ENCODE peak calls at places on chromosomes 2 and 18, in five cellular contexts. N is kidney, R is AG09309, J is endothelial cell, W is fibroblast of lung. K is an unnamed sample.

GRCh38 chr18:364221-364620 is 96.4 kb upstream of the THOC1 start:
- DNase-seq in W (peak), N (no peak), J (no peak), R (no peak), K (no peak)

GRCh38 chr2:100819365-100820345 is at the start of gene NPAS2:
- DNase-seq in J (peak), R (no peak), N (peak), W (peak), K (no peak)

GRCh38 chr2:106107509-106108131 is 86.5 kb downstream of the UXS1 start:
- DNase-seq in W (peak), N (no peak), J (no peak), R (peak), K (no peak)

GRCh38 chr18:76687271-76688006 is 134.9 kb upstream of the ZNF236 start:
- DNase-seq in W (peak), N (no peak), J (no peak), R (no peak), K (no peak)

GRCh38 chr2:120516323-120517314 is 170.7 kb downstream of the INHBB start:
- DNase-seq in N (peak), W (no peak), R (no peak), J (no peak), K (no peak)

GRCh38 chr2:79530443-79530842 is 17.6 kb downstream of the CTNNA2 start:
- DNase-seq in W (peak), R (no peak), N (no peak), J (peak), K (no peak)

GRCh38 chr2:28772351-28772750 is 20.7 kb downstream of the PPP1CB start:
- DNase-seq in R (no peak), N (no peak), J (no peak), W (no peak), K (no peak)

GRCh38 chr2:5250482-5250881 is 441.7 kb upstream of the SOX11 start:
- DNase-seq in R (no peak), N (no peak), W (peak), J (no peak), K (no peak)

GRCh38 chr18:65659912-65660311 is 90.9 kb upstream of the CDH7 start:
- DNase-seq in J (no peak), R (no peak), W (peak), N (no peak), K (no peak)

GRCh38 chr2:237724811-237725478 is 73.6 kb upstream of the RBM44 start:
- DNase-seq in N (no peak), R (no peak), J (no peak), W (no peak), K (no peak)

GRCh38 chr18:48752478-48752877 is 198.3 kb downstream of the SMAD7 start:
- DNase-seq in N (peak), J (no peak), R (no peak), W (no peak), K (no peak)

GRCh38 chr2:210199186-210199765 is 26.0 kb downstream of the ACADL start:
- DNase-seq in W (peak), J (no peak), N (no peak), R (no peak), K (no peak)

GRCh38 chr18:25230658-25231326 is 121.2 kb downstream of the ZNF521 start:
- DNase-seq in R (peak), N (peak), J (peak), W (peak), K (no peak)

GRCh38 chr2:37417321-37417720 is 72.9 kb downstream of the QPCT start:
- DNase-seq in R (peak), W (peak), J (no peak), N (no peak), K (no peak)

GRCh38 chr2:135164431-135164830 is 112.3 kb downstream of the RAB3GAP1 start:
- DNase-seq in N (no peak), J (no peak), R (peak), W (peak), K (no peak)

GRCh38 chr2:165141601-165142000 is 62.2 kb downstream of the SCN3A start:
- DNase-seq in W (no peak), J (no peak), N (no peak), R (no peak), K (no peak)

GRCh38 chr2:211798868-211799267 is 739.7 kb downstream of the ERBB4 start:
- DNase-seq in R (no peak), W (no peak), J (no peak), N (no peak), K (no peak)

GRCh38 chr2:195498176-195498575 is 158.8 kb upstream of the SLC39A10 start:
- DNase-seq in J (peak), W (peak), R (no peak), N (no peak), K (no peak)

GRCh38 chr2:197867630-197868029 is 63.2 kb downstream of the PLCL1 start:
- DNase-seq in N (no peak), W (no peak), J (no peak), R (no peak), K (no peak)

GRCh38 chr2:216678813-216679657 is 16.3 kb downstream of the IGFBP5 start:
- DNase-seq in R (no peak), N (no peak), W (no peak), J (no peak), K (no peak)

GRCh38 chr2:12465631-12466135 is 251.1 kb upstream of the TRIB2 start:
- DNase-seq in N (no peak), R (no peak), W (no peak), J (no peak), K (no peak)

GRCh38 chr2:186755066-186755465 is 61.2 kb downstream of the FAM171B start:
- DNase-seq in J (no peak), N (no peak), R (no peak), W (peak), K (no peak)

GRCh38 chr2:62201307-62201706 is 5.4 kb downstream of the B3GNT2 start:
- DNase-seq in W (peak), N (no peak), J (no peak), R (no peak), K (no peak)

GRCh38 chr18:56451188-56451587 is 187.2 kb downstream of the TXNL1 start:
- DNase-seq in J (no peak), N (no peak), W (peak), R (no peak), K (no peak)

GRCh38 chr2:229901819-229902218 is 20.0 kb downstream of the TRIP12 start:
- DNase-seq in R (peak), N (peak), J (no peak), W (peak), K (no peak)

GRCh38 chr2:77939370-77939769 is 417.2 kb upstream of the LRRTM4 start:
- DNase-seq in R (no peak), W (no peak), J (no peak), N (no peak), K (no peak)

GRCh38 chr2:54065411-54065810 is 50.0 kb upstream of the ACYP2 start:
- DNase-seq in N (no peak), W (peak), J (no peak), R (peak), K (no peak)

GRCh38 chr2:176454893-176455810 is 185.9 kb downstream of the MTX2 start:
- DNase-seq in N (peak), J (peak), R (no peak), W (peak), K (peak)

GRCh38 chr2:185700883-185701282 is 37.7 kb upstream of the FSIP2 start:
- DNase-seq in R (no peak), J (no peak), N (no peak), W (no peak), K (no peak)

GRCh38 chr2:235863414-235863813 is 304.8 kb downstream of the GBX2 start:
- DNase-seq in W (no peak), N (no peak), J (no peak), R (no peak), K (no peak)

GRCh38 chr2:152555048-152555447 is 162.2 kb downstream of the PRPF40A start:
- DNase-seq in N (no peak), R (no peak), W (no peak), J (no peak), K (no peak)
- TF ChIP-seq CTCF in N (no peak), R (peak), W (peak), J (no peak), K (peak)

GRCh38 chr2:10305715-10306114 is 3.0 kb downstream of the HPCAL1 start:
- DNase-seq in R (no peak), J (peak), W (no peak), N (no peak), K (no peak)
- TF ChIP-seq CTCF in R (no peak), J (no peak), W (peak), N (peak), K (no peak)

DNA sequence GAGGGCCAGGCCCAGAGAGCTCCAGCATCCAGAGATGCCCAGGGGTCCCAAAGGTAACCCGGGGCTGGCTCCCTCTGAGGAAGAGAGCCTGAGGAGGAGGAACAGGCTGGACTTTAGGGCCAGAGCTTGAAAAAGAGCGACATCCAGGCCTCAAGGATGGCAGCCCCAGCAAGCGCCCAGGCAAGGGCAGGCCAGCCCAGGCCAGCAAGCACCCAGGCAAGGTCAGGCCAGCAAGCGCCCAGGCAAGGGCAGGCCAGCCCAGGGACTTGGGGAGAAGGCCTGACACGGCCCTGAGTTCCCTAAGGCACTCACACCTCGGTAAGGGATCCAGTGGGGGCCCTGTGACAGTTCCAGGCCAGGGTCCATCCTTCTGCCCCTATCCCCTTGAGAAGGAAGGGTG is 30.4 kb downstream of the DBI start:
- DNase-seq in J (no peak), W (no peak), R (no peak), N (no peak), K (no peak)
- TF ChIP-seq CTCF in J (no peak), W (no peak), R (no peak), N (no peak), K (no peak)

GRCh38 chr2:169393068-169393590 is 30.8 kb upstream of the LRP2 start:
- DNase-seq in J (no peak), N (no peak), W (no peak), R (no peak), K (no peak)

GRCh38 chr2:169395821-169396374 is 33.6 kb upstream of the LRP2 start:
- DNase-seq in J (no peak), N (no peak), R (no peak), W (no peak), K (no peak)

DNA sequence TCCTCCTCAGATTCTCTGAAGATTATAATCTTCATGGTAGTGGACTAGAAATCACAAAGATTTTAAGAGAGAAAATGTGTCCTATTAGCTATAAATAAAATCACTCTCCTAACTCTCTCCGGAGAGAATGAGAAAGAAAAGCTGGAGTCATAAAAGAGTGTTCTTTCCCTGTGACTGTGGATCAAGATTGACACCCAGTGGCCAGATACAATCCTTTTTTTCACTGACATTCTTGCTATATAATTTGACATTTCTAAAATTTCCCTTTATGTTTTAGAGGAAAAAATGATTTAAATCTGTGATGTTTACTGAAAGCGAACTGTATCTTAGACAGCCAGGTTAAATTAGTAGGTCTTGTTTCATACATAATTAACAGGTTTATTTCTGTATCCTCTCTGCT is 35.4 kb upstream of the LRP2 start:
- DNase-seq in N (no peak), J (no peak), W (no peak), R (no peak), K (no peak)
- TF ChIP-seq CTCF in N (peak), J (no peak), W (peak), R (peak), K (peak)

GRCh38 chr18:62402342-62402948 is 77.3 kb downstream of the TNFRSF11A start:
- DNase-seq in W (no peak), J (no peak), R (no peak), N (no peak), K (no peak)
- TF ChIP-seq CTCF in W (no peak), J (no peak), R (no peak), N (no peak), K (no peak)